ENCODE peak calls at places on chromosomes 7 and 10, in seven cellular contexts. K is lower lobe of right lung; L is Peyer's patch; N is HuH-7.5; S is posterior cingulate gyrus; D is kidney tubule cell; G is CD4-positive, CD25-positive, alpha-beta regulatory T cell. Z is an unnamed sample.

GRCh38 chr7:13217762-13218161 is 530.3 kb downstream of the ARL4A start:
- DNase-seq in K (no peak), L (no peak), N (no peak), S (no peak), D (no peak), G (no peak), Z (no peak)

GRCh38 chr7:31464601-31465000 is 49.3 kb upstream of the ITPRID1 start:
- DNase-seq in K (no peak), L (no peak), N (no peak), S (no peak), D (peak), G (no peak), Z (no peak)

GRCh38 chr7:36923185-36923584 is 198.9 kb upstream of the AOAH start:
- DNase-seq in K (no peak), L (no peak), N (no peak), S (no peak), D (no peak), G (no peak), Z (no peak)

GRCh38 chr10:3761111-3761686 is 23.8 kb downstream of the KLF6 start:
- DNase-seq in K (no peak), L (no peak), N (no peak), S (no peak), D (peak), G (no peak), Z (no peak)

GRCh38 chr10:131250454-131251145 is 60.9 kb downstream of the TCERG1L start:
- DNase-seq in K (peak), L (peak), N (no peak), S (no peak), D (no peak), G (no peak), Z (no peak)

GRCh38 chr10:35643976-35644799 is 2.1 kb upstream of the FZD8 start:
- DNase-seq in K (no peak), L (no peak), N (no peak), S (no peak), D (no peak), G (no peak), Z (no peak)

GRCh38 chr10:120428754-120429153 is 28.3 kb upstream of the PLPP4 start:
- DNase-seq in K (no peak), L (no peak), N (no peak), S (no peak), D (no peak), G (no peak), Z (no peak)

GRCh38 chr10:31143331-31143935 is 111.8 kb upstream of the ZNF438 start:
- DNase-seq in K (no peak), L (no peak), N (no peak), S (no peak), D (no peak), G (no peak), Z (peak)

GRCh38 chr7:37216923-37217322 is 231.7 kb downstream of the ELMO1 start:
- DNase-seq in K (no peak), L (no peak), N (no peak), S (no peak), D (no peak), G (no peak), Z (no peak)

GRCh38 chr7:14341200-14341599 is 351.7 kb upstream of the ETV1 start:
- DNase-seq in K (no peak), L (no peak), N (no peak), S (no peak), D (no peak), G (no peak), Z (no peak)

GRCh38 chr10:30755474-30755873 is 125.9 kb upstream of the LYZL2 start:
- DNase-seq in K (no peak), L (no peak), N (no peak), S (no peak), D (no peak), G (no peak), Z (no peak)

GRCh38 chr10:101617102-101617823 is 29.1 kb downstream of the DPCD start:
- DNase-seq in K (no peak), L (no peak), N (no peak), S (no peak), D (no peak), G (no peak), Z (no peak)

GRCh38 chr7:137992738-137993394 is 9.0 kb downstream of the CREB3L2 start:
- DNase-seq in K (no peak), L (no peak), N (no peak), S (no peak), D (peak), G (no peak), Z (no peak)

GRCh38 chr10:112986791-112987190 is 36.7 kb downstream of the TCF7L2 start:
- DNase-seq in K (no peak), L (no peak), N (no peak), S (no peak), D (no peak), G (no peak), Z (no peak)

GRCh38 chr10:125129076-125129458 is 31.3 kb downstream of the CTBP2 start:
- DNase-seq in K (no peak), L (peak), N (no peak), S (no peak), D (no peak), G (no peak), Z (no peak)

GRCh38 chr10:126663880-126664279 is 6.6 kb downstream of the C10orf90 start:
- DNase-seq in K (no peak), L (no peak), N (no peak), S (no peak), D (no peak), G (no peak), Z (no peak)

GRCh38 chr10:74586088-74586585 is 240.3 kb upstream of the KAT6B start:
- DNase-seq in K (no peak), L (no peak), N (no peak), S (no peak), D (peak), G (peak), Z (no peak)

GRCh38 chr7:137642467-137642866 is 204.3 kb downstream of the DGKI start:
- DNase-seq in K (no peak), L (no peak), N (no peak), S (no peak), D (no peak), G (no peak), Z (no peak)

GRCh38 chr7:118867860-118868259 is 643.4 kb downstream of the ANKRD7 start:
- DNase-seq in K (no peak), L (no peak), N (no peak), S (no peak), D (no peak), G (no peak), Z (no peak)

GRCh38 chr10:101139421-101139911 is 8.4 kb downstream of the TLX1 start:
- DNase-seq in K (no peak), L (no peak), N (peak), S (no peak), D (no peak), G (no peak), Z (no peak)

GRCh38 chr7:114622189-114622588 is 207.6 kb downstream of the FOXP2 start:
- DNase-seq in K (no peak), L (no peak), N (no peak), S (no peak), D (no peak), G (no peak), Z (no peak)

GRCh38 chr10:70324341-70324861 is 40.6 kb upstream of the NPFFR1 start:
- DNase-seq in K (no peak), L (no peak), N (no peak), S (no peak), D (no peak), G (no peak), Z (no peak)

GRCh38 chr7:116180302-116180701 is 30.0 kb upstream of the TES start:
- DNase-seq in K (no peak), L (no peak), N (peak), S (no peak), D (peak), G (peak), Z (no peak)

GRCh38 chr10:31320598-31321211 is 1.7 kb downstream of the ZEB1 start:
- DNase-seq in K (no peak), L (peak), N (peak), S (no peak), D (peak), G (peak), Z (peak)

GRCh38 chr7:95470452-95470851 is 15.3 kb upstream of the ASB4 start:
- DNase-seq in K (no peak), L (no peak), N (peak), S (no peak), D (peak), G (no peak), Z (no peak)

GRCh38 chr7:55521543-55522267 is 50.6 kb downstream of the VOPP1 start:
- DNase-seq in K (no peak), L (peak), N (no peak), S (no peak), D (no peak), G (no peak), Z (no peak)

GRCh38 chr10:45660876-45661411 is 11.6 kb downstream of the ZFAND4 start:
- DNase-seq in K (no peak), L (no peak), N (no peak), S (no peak), D (no peak), G (no peak), Z (no peak)

GRCh38 chr10:60733189-60733815 is 45.0 kb upstream of the CDK1 start:
- DNase-seq in K (peak), L (peak), N (peak), S (no peak), D (peak), G (peak), Z (no peak)

GRCh38 chr10:57562211-57562610 is 705.5 kb downstream of the IPMK start:
- DNase-seq in K (no peak), L (no peak), N (no peak), S (no peak), D (no peak), G (no peak), Z (no peak)

GRCh38 chr7:143385891-143386781 is 5.0 kb downstream of the ZYX start:
- DNase-seq in K (peak), L (peak), N (no peak), S (no peak), D (peak), G (no peak), Z (no peak)

GRCh38 chr7:90383879-90384278 is 19.4 kb upstream of the CLDN12 start:
- DNase-seq in K (no peak), L (no peak), N (no peak), S (no peak), D (peak), G (no peak), Z (no peak)

GRCh38 chr7:44466300-44467216 is 23.9 kb downstream of the NUDCD3 start:
- DNase-seq in K (no peak), L (no peak), N (no peak), S (no peak), D (peak), G (no peak), Z (no peak)

GRCh38 chr10:6136215-6137201 is 47.7 kb downstream of the RBM17 start:
- DNase-seq in K (no peak), L (peak), N (no peak), S (no peak), D (peak), G (no peak), Z (no peak)

GRCh38 chr7:71710442-71710841 is 578.5 kb downstream of the GALNT17 start:
- DNase-seq in K (no peak), L (no peak), N (no peak), S (no peak), D (no peak), G (no peak), Z (no peak)

GRCh38 chr10:90969947-90970673 is 49.2 kb upstream of the ANKRD1 start:
- DNase-seq in K (no peak), L (no peak), N (no peak), S (no peak), D (peak), G (no peak), Z (no peak)